ENCODE peak calls at places on chromosomes 3 and 15, in five cellular contexts. S is HCT116, A is sigmoid colon, R is HL-60, T is transverse colon. H is an unnamed sample.

GRCh38 chr15:67193223-67194009 is 61.0 kb downstream of the AAGAB start:
- DNase-seq in S (no peak), A (peak; percentile 79), R (no peak), T (no peak), H (no peak)

GRCh38 chr3:146262711-146263110 is 11.8 kb upstream of the PLSCR4 start:
- DNase-seq in S (no peak), A (no peak), R (no peak), T (no peak), H (no peak)

GRCh38 chr3:62622553-62623174 is 249.3 kb upstream of the FEZF2 start:
- DNase-seq in S (peak; percentile 31), A (no peak), R (no peak), T (no peak), H (no peak)

GRCh38 chr3:125582707-125583106 is 12.6 kb downstream of the OSBPL11 start:
- DNase-seq in S (peak; percentile 7), A (no peak), R (no peak), T (no peak), H (no peak)

GRCh38 chr3:9397331-9397910 is at the start of gene SETD5:
- DNase-seq in S (peak; percentile 85), A (peak; percentile 99), R (peak; percentile 94), T (peak; percentile 99), H (peak; percentile 98)

GRCh38 chr3:185959609-185960517 is 22.0 kb upstream of the TRA2B start:
- DNase-seq in S (no peak), A (no peak), R (peak; percentile 12), T (peak; percentile 64), H (peak; percentile 70)

GRCh38 chr15:50107591-50108408 is 11.2 kb downstream of the ATP8B4 start:
- DNase-seq in S (no peak), A (no peak), R (peak; percentile 90), T (no peak), H (no peak)

GRCh38 chr3:26622634-26623408 is at the start of gene LRRC3B:
- DNase-seq in S (no peak), A (no peak), R (no peak), T (no peak), H (no peak)

GRCh38 chr3:151372063-151372820 is 12.3 kb downstream of the P2RY12 start:
- DNase-seq in S (no peak), A (no peak), R (no peak), T (no peak), H (no peak)

GRCh38 chr3:13896473-13897154 is 16.7 kb upstream of the WNT7A start:
- DNase-seq in S (peak; percentile 63), A (peak; percentile 72), R (peak; percentile 4), T (peak; percentile 59), H (peak; percentile 66)

GRCh38 chr15:72967836-72968530 is 84.3 kb upstream of the NEO1 start:
- DNase-seq in S (no peak), A (no peak), R (no peak), T (peak; percentile 68), H (no peak)

GRCh38 chr15:65212097-65212496 is 824 bp upstream of the CILP start:
- DNase-seq in S (no peak), A (peak; percentile 36), R (no peak), T (no peak), H (no peak)

GRCh38 chr3:104588442-104588841 is 778.3 kb upstream of the ALCAM start:
- DNase-seq in S (no peak), A (no peak), R (no peak), T (no peak), H (no peak)

GRCh38 chr3:152121292-152121654 is 147.5 kb upstream of the MBNL1 start:
- DNase-seq in S (no peak), A (no peak), R (no peak), T (no peak), H (no peak)

GRCh38 chr3:42213417-42213816 is 52.6 kb downstream of the CCK start:
- DNase-seq in S (no peak), A (no peak), R (no peak), T (peak; percentile 68), H (peak; percentile 53)

GRCh38 chr3:187186801-187187421 is 10.4 kb upstream of the RTP1 start:
- DNase-seq in S (no peak), A (peak; percentile 86), R (no peak), T (peak; percentile 14), H (no peak)

GRCh38 chr15:99708563-99708962 is 24.7 kb downstream of the LYSMD4 start:
- DNase-seq in S (peak; percentile 79), A (peak; percentile 91), R (no peak), T (peak; percentile 77), H (peak; percentile 93)

GRCh38 chr3:122415762-122416654 is at the start of gene WDR5B:
- DNase-seq in S (peak; percentile 94), A (peak; percentile 99), R (peak; percentile 88), T (peak; percentile 99), H (peak; percentile 34)

GRCh38 chr3:113736548-113737089 is 9.4 kb downstream of the NAA50 start:
- DNase-seq in S (peak; percentile 36), A (no peak), R (no peak), T (no peak), H (no peak)

GRCh38 chr3:188198001-188198400 is 44.0 kb downstream of the LPP start:
- DNase-seq in S (no peak), A (no peak), R (no peak), T (no peak), H (no peak)

GRCh38 chr3:148975696-148976095 is 15.6 kb upstream of the GYG1 start:
- DNase-seq in S (no peak), A (no peak), R (no peak), T (no peak), H (no peak)

GRCh38 chr3:107431048-107431297 is 53.7 kb downstream of the CCDC54 start:
- DNase-seq in S (no peak), A (peak; percentile 70), R (no peak), T (peak; percentile 45), H (peak; percentile 37)

GRCh38 chr3:129050556-129051295 is 9.9 kb upstream of the GP9 start:
- DNase-seq in S (no peak), A (no peak), R (no peak), T (peak; percentile 25), H (peak; percentile 44)

GRCh38 chr3:129052675-129053074 is 7.9 kb upstream of the GP9 start:
- DNase-seq in S (no peak), A (no peak), R (no peak), T (peak; percentile 56), H (no peak)

GRCh38 chr3:129054605-129055104 is 5.9 kb upstream of the GP9 start:
- DNase-seq in S (no peak), A (no peak), R (no peak), T (no peak), H (no peak)

GRCh38 chr3:129047553-129047839 is 13.1 kb upstream of the GP9 start:
- DNase-seq in S (no peak), A (peak; percentile 56), R (no peak), T (no peak), H (peak; percentile 23)

DNA sequence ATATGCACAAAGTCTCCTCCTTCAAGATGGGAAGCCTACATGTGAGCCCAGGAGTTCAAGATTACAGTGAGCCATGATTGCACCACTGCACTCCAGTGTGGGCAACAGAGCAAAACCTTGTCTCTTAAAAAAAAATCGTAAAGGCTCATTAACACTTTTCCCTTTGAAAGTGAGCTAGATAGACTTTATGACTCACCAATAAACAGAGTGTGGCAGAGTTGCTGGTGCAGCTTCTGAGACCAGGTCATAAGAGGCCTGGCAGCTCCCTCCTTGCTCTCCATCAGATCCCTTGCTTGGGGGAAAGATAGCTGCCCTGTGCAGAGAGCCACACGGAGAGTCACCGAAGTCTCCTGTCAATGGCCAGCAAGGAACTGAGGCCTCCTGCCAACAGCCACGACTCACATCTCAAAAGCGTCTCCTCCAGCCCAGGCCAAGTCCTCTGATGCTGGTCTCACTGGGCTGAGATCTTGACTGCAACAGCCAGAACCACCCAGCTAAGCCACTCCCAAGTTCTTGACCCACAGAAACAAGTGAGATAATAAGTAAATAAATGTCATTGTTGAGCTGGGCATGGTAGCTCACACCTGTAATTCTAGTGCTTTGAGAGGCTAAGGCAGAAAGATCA is 8.7 kb upstream of the GP9 start:
- DNase-seq in S (no peak), A (no peak), R (no peak), T (peak; percentile 28), H (peak; percentile 72)
- TF ChIP-seq POLR2AphosphoS5 in S (no peak), A (no peak), R (no peak), T (peak; percentile 23), H (no peak)

DNA sequence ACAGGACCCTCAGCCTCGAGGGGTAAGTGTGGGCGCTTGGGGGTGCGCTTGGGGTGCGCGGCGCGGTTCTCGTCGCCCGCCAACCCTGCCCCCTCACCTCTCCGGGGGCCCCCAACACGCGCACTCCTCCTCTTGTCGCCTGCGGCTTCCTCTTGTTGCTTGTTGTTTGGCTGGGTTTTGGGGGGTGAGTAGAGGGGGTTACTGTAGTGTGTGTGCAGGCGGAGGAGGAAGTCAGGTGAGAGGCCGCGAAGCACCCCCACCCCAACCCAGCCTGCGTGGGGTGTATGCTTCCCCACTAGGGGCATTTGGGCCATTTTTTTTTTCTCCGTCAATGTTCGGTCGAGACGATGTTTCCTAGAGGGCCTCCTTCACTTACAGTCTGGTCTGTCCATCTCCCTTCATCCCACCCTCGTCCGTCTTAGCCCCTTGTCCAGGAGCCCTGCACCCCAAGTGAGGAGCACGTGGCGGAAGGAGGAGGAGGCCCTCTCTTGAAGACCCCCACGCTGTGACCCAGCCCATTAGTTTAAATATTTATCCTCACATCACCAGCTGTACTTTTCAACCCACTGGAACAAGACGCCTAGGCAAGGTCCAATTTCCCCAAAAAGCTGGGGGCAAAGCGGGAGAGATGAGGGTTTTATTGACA is 20.4 kb upstream of the SATB1 start:
- DNase-seq in S (no peak), A (peak; percentile 63), R (no peak), T (peak; percentile 35), H (no peak)
- TF ChIP-seq CTCF in S (no peak), A (peak; percentile 22), R (no peak), T (no peak), H (no peak)

GRCh38 chr3:3179407-3180094 is at the start of gene CRBN:
- DNase-seq in S (peak; percentile 59), A (peak; percentile 88), R (peak; percentile 69), T (peak; percentile 89), H (peak; percentile 97)
- TF ChIP-seq POLR2AphosphoS5 in S (peak; percentile 91), A (peak; percentile 85), R (peak; percentile 90), T (peak; percentile 86), H (peak; percentile 94)

GRCh38 chr15:57665939-57666338 is 40.6 kb upstream of the POLR2M start:
- DNase-seq in S (no peak), A (no peak), R (no peak), T (no peak), H (no peak)

GRCh38 chr15:57665187-57665586 is 41.3 kb upstream of the POLR2M start:
- DNase-seq in S (no peak), A (no peak), R (no peak), T (no peak), H (no peak)

GRCh38 chr15:57668074-57668473 is 38.4 kb upstream of the POLR2M start:
- DNase-seq in S (no peak), A (no peak), R (no peak), T (no peak), H (no peak)

GRCh38 chr15:57663262-57663661 is 43.3 kb upstream of the POLR2M start:
- DNase-seq in S (no peak), A (no peak), R (no peak), T (no peak), H (no peak)

GRCh38 chr15:57667171-57667924 is 39.2 kb upstream of the POLR2M start:
- DNase-seq in S (no peak), A (no peak), R (no peak), T (no peak), H (no peak)
- TF ChIP-seq CTCF in S (peak; percentile 34), A (no peak), R (no peak), T (peak; percentile 17), H (no peak)

GRCh38 chr3:133136114-133137041 is 98.2 kb downstream of the TMEM108 start:
- DNase-seq in S (no peak), A (no peak), R (no peak), T (no peak), H (no peak)
- TF ChIP-seq POLR2AphosphoS5 in S (no peak), A (no peak), R (no peak), T (no peak), H (no peak)

H was measured in upper lobe of left lung.